ENCODE peak calls at places on chromosomes 4 and X, in eight cellular contexts. Q is heart right ventricle; C is MCF 10A; E is CD8-positive, alpha-beta T cell; S is astrocyte of the spinal cord; L is fibroblast of lung; H is HCT116; M is coronary artery. K is an unnamed sample.

GRCh38 chrX:93585661-93586060 is 87.7 kb downstream of the NAP1L3 start:
- DNase-seq in Q (no peak), C (peak), E (no peak), S (no peak), L (no peak), H (no peak), M (no peak), K (peak)

GRCh38 chr4:127055349-127055748 is 577.4 kb upstream of the INTU start:
- DNase-seq in Q (no peak), C (peak), E (no peak), S (peak), L (peak), H (no peak), M (no peak), K (no peak)

GRCh38 chr4:88878624-88879023 is 178.4 kb downstream of the FAM13A start:
- DNase-seq in Q (no peak), C (no peak), E (no peak), S (no peak), L (no peak), H (no peak), M (no peak), K (no peak)

GRCh38 chr4:6902318-6903042 is 7.1 kb upstream of the TBC1D14 start:
- DNase-seq in Q (no peak), C (no peak), E (no peak), S (no peak), L (no peak), H (no peak), M (no peak), K (no peak)

GRCh38 chr4:101954351-101954750 is 163.8 kb downstream of the BANK1 start:
- DNase-seq in Q (no peak), C (no peak), E (no peak), S (peak), L (no peak), H (no peak), M (no peak), K (no peak)

GRCh38 chrX:134184936-134185335 is 52.0 kb upstream of the CCDC160 start:
- DNase-seq in Q (no peak), C (no peak), E (no peak), S (no peak), L (no peak), H (no peak), M (no peak), K (no peak)

GRCh38 chr4:21470531-21470930 is 478.0 kb downstream of the KCNIP4 start:
- DNase-seq in Q (peak), C (peak), E (no peak), S (peak), L (peak), H (no peak), M (no peak), K (peak)

GRCh38 chrX:80014141-80014940 is at the start of gene TBX22:
- DNase-seq in Q (no peak), C (no peak), E (no peak), S (no peak), L (no peak), H (no peak), M (no peak), K (no peak)

GRCh38 chr4:108051343-108051742 is 61.7 kb downstream of the HADH start:
- DNase-seq in Q (no peak), C (no peak), E (peak), S (no peak), L (no peak), H (no peak), M (no peak), K (no peak)

GRCh38 chr4:3369781-3370660 is 71.7 kb upstream of the HGFAC start:
- DNase-seq in Q (peak), C (peak), E (peak), S (peak), L (peak), H (no peak), M (peak), K (no peak)

GRCh38 chr4:110061101-110061500 is 137.3 kb downstream of the ELOVL6 start:
- DNase-seq in Q (no peak), C (no peak), E (no peak), S (no peak), L (no peak), H (no peak), M (no peak), K (no peak)

GRCh38 chr4:35556387-35556786 is 687.9 kb downstream of the ARAP2 start:
- DNase-seq in Q (no peak), C (peak), E (no peak), S (no peak), L (no peak), H (peak), M (no peak), K (peak)

DNA sequence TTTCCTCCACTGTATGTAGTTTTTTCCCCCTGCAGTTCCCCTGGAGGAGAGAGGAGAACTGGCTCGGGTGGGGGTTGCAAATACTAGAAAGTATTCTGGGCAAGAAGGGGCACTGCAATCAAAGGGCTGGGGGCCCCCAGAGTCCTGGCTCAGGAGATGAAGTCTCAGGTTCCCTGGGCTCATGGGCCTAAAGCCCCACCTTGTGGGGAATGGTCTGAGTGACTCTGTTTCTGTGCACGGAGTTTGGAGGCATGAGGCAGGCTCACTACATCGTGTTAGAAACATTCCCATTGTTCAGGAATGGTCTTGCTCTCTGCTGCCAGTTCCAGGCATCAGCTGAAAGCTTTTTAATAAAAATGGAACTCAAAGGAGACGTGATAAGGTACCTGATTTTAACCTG is 122.5 kb downstream of the TMEM164 start:
- DNase-seq in Q (no peak), C (no peak), E (no peak), S (peak), L (peak), H (no peak), M (no peak), K (no peak)
- TF ChIP-seq CTCF in Q (no peak), C (no peak), E (no peak), S (peak), L (peak), H (no peak), M (no peak), K (no peak)

GRCh38 chr4:83364312-83364711 is 29.7 kb upstream of the HPSE start:
- DNase-seq in Q (no peak), C (no peak), E (no peak), S (no peak), L (no peak), H (no peak), M (no peak), K (no peak)

GRCh38 chr4:83360018-83360417 is 25.4 kb upstream of the HPSE start:
- DNase-seq in Q (no peak), C (no peak), E (no peak), S (no peak), L (no peak), H (no peak), M (no peak), K (no peak)

GRCh38 chr4:83358410-83358809 is 23.8 kb upstream of the HPSE start:
- DNase-seq in Q (no peak), C (peak), E (no peak), S (peak), L (peak), H (no peak), M (no peak), K (peak)

GRCh38 chr4:83361416-83362196 is 27.0 kb upstream of the HPSE start:
- DNase-seq in Q (no peak), C (no peak), E (no peak), S (no peak), L (no peak), H (no peak), M (no peak), K (no peak)

DNA sequence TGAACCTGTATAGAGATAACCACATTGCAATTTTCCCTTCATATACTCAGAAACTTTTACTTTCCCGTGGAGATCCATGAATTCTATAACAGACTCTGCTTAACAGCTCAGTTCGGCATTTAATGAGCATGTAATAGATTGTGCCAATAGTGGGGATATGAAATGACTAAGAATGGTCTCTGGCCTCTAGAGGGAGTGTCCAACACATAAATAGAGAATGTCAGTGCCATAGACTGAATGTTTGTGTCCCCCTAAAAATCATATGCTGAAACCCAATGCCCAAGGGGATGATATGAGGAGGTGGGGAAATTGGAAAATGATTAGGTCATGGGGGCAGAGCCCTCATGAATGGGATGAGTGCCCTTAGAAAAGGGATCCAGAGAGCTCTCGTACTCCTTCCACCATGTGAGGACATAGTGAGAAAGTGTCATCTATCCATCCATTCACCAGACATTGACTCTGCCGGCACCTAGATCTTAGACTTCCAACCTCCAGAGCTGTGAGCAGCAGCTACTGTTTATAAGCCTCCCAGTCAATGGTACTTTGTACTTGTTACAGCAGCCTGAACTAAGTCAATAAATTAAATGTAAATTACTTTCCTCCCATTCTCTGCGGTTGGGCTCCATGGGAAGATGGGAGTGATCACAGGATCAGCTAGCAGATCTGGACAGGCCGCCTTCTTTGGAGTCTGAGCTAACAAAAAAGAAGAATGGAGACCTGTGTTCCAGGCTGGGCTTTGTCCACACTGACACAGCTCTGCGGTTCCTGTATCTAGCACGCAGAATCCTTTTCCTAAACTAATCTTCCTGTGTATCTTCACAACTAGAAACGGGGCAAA is 28.1 kb upstream of the HPSE start:
- DNase-seq in Q (no peak), C (peak), E (no peak), S (peak), L (peak), H (no peak), M (no peak), K (peak)
- TF ChIP-seq CTCF in Q (no peak), C (peak), E (no peak), S (peak), L (peak), H (peak), M (no peak), K (no peak)

DNA sequence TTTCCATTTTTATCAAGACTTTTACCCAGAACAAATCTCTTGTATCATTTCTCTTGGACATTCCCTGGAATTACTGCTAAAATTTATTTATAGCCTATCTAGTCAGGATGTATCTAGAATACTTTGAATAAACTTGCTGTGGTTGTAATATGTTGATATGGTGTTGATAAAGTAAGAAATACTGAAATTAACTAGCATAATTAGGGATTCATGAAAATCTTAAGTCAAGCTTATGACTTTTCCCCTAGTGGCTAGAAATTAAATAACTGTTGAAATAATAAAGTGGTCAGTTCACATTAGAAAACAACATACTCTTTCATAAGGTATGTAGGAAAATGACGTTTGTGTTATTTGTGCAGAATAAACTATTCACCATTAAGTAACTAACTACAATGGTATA is 73.1 kb upstream of the ANKRD50 start:
- DNase-seq in Q (no peak), C (no peak), E (no peak), S (no peak), L (no peak), H (no peak), M (no peak), K (no peak)
- TF ChIP-seq CTCF in Q (no peak), C (no peak), E (no peak), S (no peak), L (no peak), H (no peak), M (no peak), K (peak)

GRCh38 chrX:120290107-120290506 is 21.2 kb downstream of the TMEM255A start:
- DNase-seq in Q (no peak), C (no peak), E (no peak), S (no peak), L (no peak), H (no peak), M (no peak), K (no peak)

GRCh38 chrX:120286733-120287512 is 24.3 kb downstream of the TMEM255A start:
- DNase-seq in Q (no peak), C (no peak), E (no peak), S (no peak), L (no peak), H (no peak), M (no peak), K (no peak)

GRCh38 chrX:120293015-120293414 is 18.2 kb downstream of the TMEM255A start:
- DNase-seq in Q (no peak), C (no peak), E (no peak), S (no peak), L (no peak), H (no peak), M (no peak), K (no peak)

GRCh38 chrX:120287513-120288112 is 23.6 kb downstream of the TMEM255A start:
- DNase-seq in Q (no peak), C (no peak), E (no peak), S (no peak), L (no peak), H (no peak), M (no peak), K (no peak)

DNA sequence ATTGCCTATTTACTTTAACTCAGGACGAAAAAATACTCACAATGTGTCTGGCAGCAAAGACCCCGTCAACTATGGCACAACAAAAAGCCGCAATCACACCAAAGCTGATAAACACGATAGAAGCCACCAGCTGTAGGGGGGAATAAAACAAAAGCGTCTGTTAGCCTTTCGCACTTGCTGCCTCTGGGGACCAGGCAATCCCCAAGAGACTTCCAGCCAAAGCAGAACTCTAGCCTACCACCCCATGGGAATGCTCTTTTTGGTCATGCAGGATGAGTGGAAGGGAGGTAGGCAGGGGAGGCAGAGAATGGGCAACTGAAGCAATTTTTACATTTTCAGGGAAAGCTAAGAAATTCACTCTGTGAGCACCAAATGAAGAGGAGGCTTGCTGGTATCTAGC is 20.1 kb downstream of the TMEM255A start:
- DNase-seq in Q (no peak), C (no peak), E (no peak), S (no peak), L (no peak), H (no peak), M (no peak), K (no peak)
- TF ChIP-seq CTCF in Q (no peak), C (no peak), E (no peak), S (no peak), L (no peak), H (no peak), M (no peak), K (no peak)

GRCh38 chr4:30264465-30264864 is 455.7 kb upstream of the PCDH7 start:
- DNase-seq in Q (no peak), C (no peak), E (peak), S (no peak), L (no peak), H (no peak), M (no peak), K (no peak)

GRCh38 chr4:30268370-30268769 is 451.8 kb upstream of the PCDH7 start:
- DNase-seq in Q (no peak), C (no peak), E (no peak), S (no peak), L (no peak), H (no peak), M (no peak), K (no peak)

GRCh38 chr4:30269850-30270249 is 450.3 kb upstream of the PCDH7 start:
- DNase-seq in Q (no peak), C (no peak), E (no peak), S (no peak), L (no peak), H (peak), M (no peak), K (no peak)
- TF ChIP-seq CTCF in Q (no peak), C (peak), E (no peak), S (peak), L (peak), H (peak), M (no peak), K (peak)

GRCh38 chrX:70422886-70423336 is at the start of gene GDPD2:
- DNase-seq in Q (no peak), C (peak), E (no peak), S (peak), L (peak), H (no peak), M (no peak), K (no peak)
- TF ChIP-seq CTCF in Q (no peak), C (no peak), E (no peak), S (peak), L (no peak), H (peak), M (no peak), K (no peak)

DNA sequence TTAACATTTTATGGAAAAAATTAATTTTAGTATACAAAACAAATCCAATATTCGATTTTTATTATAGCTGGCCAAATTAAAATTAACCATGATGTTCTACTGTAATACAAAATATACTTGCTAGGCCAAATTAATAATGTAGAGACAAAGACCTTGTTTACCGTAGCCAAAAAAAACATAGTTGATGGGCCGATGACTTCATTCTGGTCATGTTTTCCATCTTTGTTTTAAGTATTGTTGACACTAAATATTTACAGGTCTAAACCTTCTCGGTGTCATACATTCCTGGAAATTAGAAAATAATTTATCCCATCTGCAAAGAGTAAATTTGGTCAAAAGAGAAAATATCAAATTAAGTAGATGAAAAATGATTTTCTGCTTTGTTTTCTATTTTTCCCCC is 698.5 kb downstream of the GRID2 start:
- DNase-seq in Q (no peak), C (no peak), E (no peak), S (no peak), L (no peak), H (no peak), M (no peak), K (no peak)
- TF ChIP-seq CTCF in Q (no peak), C (no peak), E (no peak), S (no peak), L (no peak), H (no peak), M (no peak), K (no peak)

DNA sequence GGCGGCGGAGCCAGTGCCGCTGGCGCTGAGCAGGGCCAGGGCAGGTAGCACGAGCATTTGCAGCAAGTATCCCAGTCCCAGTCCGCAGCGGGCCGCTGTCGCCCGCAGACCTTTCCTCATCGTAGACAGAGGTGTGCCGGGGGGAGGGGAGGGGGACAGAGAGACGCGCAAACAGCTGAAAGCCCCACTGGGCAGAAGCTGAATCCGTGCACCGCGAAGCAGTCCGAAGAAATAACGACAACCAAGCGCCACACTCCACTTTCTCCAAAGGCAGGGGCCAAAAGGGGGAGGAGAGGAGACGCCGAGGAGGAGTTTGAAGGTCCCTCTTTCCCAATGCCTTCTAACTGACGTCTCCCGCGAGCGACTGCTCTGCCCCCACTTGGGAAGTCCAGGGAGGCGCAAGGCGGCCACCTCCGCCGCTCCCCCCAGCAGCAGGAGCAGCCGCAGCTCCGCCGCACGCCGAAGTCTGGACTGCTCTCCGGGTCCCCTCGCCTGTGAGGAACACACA is at the start of gene UNC5C:
- DNase-seq in Q (peak), C (peak), E (no peak), S (peak), L (peak), H (no peak), M (peak), K (no peak)
- TF ChIP-seq CTCF in Q (no peak), C (no peak), E (no peak), S (no peak), L (no peak), H (no peak), M (no peak), K (no peak)